ENCODE peak calls at places on chromosomes 5 and 9, in nine cellular contexts. One of them, this sample, is unnamed. For H3K36me3, the result is how much of the 10 kb centered on the place peaks cover.

GRCh38 chr9:37248651-37249163 is 128.3 kb downstream of the ZCCHC7 start:
- DNase-seq in suprapubic skin: no peak
- DNase-seq in K562: no peak
- DNase-seq in IMR-90: no peak
- DNase-seq in adrenal gland: no peak
- DNase-seq in tibial nerve: no peak
- DNase-seq in spleen: no peak
- DNase-seq in body of pancreas: no peak
- DNase-seq in uterus: no peak
- DNase-seq in this sample: no peak

GRCh38 chr5:143052967-143053682 is 282.9 kb downstream of the ARHGAP26 start:
- DNase-seq in K562: no peak
- DNase-seq in spleen: no peak
- DNase-seq in suprapubic skin: no peak
- DNase-seq in adrenal gland: no peak
- DNase-seq in body of pancreas: no peak
- DNase-seq in tibial nerve: no peak
- DNase-seq in uterus: no peak
- DNase-seq in IMR-90: no peak
- DNase-seq in this sample: no peak

GRCh38 chr9:96150324-96151023 is 151.5 kb downstream of the HSD17B3 start:
- DNase-seq in uterus: no peak
- DNase-seq in spleen: no peak
- DNase-seq in tibial nerve: no peak
- DNase-seq in IMR-90: no peak
- DNase-seq in adrenal gland: no peak
- DNase-seq in K562: no peak
- DNase-seq in suprapubic skin: no peak
- DNase-seq in body of pancreas: peak
- DNase-seq in this sample: no peak

GRCh38 chr5:154287136-154287535 is 96.6 kb downstream of the GALNT10 start:
- DNase-seq in K562: no peak
- DNase-seq in body of pancreas: peak
- DNase-seq in IMR-90: peak
- DNase-seq in uterus: no peak
- DNase-seq in adrenal gland: peak
- DNase-seq in suprapubic skin: no peak
- DNase-seq in spleen: no peak
- DNase-seq in tibial nerve: no peak
- DNase-seq in this sample: peak

GRCh38 chr5:143177263-143177994 is 226.1 kb downstream of the NR3C1 start:
- DNase-seq in tibial nerve: no peak
- DNase-seq in spleen: no peak
- DNase-seq in K562: no peak
- DNase-seq in adrenal gland: no peak
- DNase-seq in IMR-90: peak
- DNase-seq in uterus: no peak
- DNase-seq in suprapubic skin: no peak
- DNase-seq in body of pancreas: no peak
- DNase-seq in this sample: no peak

GRCh38 chr9:112786834-112787520 is 36.4 kb downstream of the SNX30 start:
- DNase-seq in spleen: no peak
- DNase-seq in body of pancreas: no peak
- DNase-seq in IMR-90: no peak
- DNase-seq in adrenal gland: no peak
- DNase-seq in tibial nerve: no peak
- DNase-seq in suprapubic skin: no peak
- DNase-seq in K562: no peak
- DNase-seq in uterus: no peak
- DNase-seq in this sample: peak

GRCh38 chr5:141084487-141084989 is 9.9 kb upstream of the PCDHB2 start:
- DNase-seq in IMR-90: peak
- DNase-seq in K562: peak
- DNase-seq in body of pancreas: peak
- DNase-seq in uterus: peak
- DNase-seq in tibial nerve: peak
- DNase-seq in spleen: no peak
- DNase-seq in suprapubic skin: no peak
- DNase-seq in adrenal gland: peak
- DNase-seq in this sample: no peak

GRCh38 chr5:172688735-172689572 is 47.9 kb downstream of the NEURL1B start:
- DNase-seq in uterus: no peak
- DNase-seq in K562: no peak
- DNase-seq in body of pancreas: peak
- DNase-seq in adrenal gland: no peak
- DNase-seq in spleen: peak
- DNase-seq in suprapubic skin: no peak
- DNase-seq in IMR-90: peak
- DNase-seq in tibial nerve: no peak
- DNase-seq in this sample: no peak

GRCh38 chr9:126788046-126788445 is 16.8 kb upstream of the ZBTB43 start:
- DNase-seq in body of pancreas: no peak
- DNase-seq in IMR-90: no peak
- DNase-seq in tibial nerve: no peak
- DNase-seq in uterus: no peak
- DNase-seq in K562: no peak
- DNase-seq in adrenal gland: no peak
- DNase-seq in suprapubic skin: no peak
- DNase-seq in spleen: no peak
- DNase-seq in this sample: no peak

GRCh38 chr5:156479864-156480263 is 152.9 kb downstream of the SGCD start:
- DNase-seq in spleen: no peak
- DNase-seq in K562: no peak
- DNase-seq in suprapubic skin: peak
- DNase-seq in IMR-90: peak
- DNase-seq in body of pancreas: no peak
- DNase-seq in adrenal gland: no peak
- DNase-seq in tibial nerve: no peak
- DNase-seq in uterus: no peak
- DNase-seq in this sample: no peak

GRCh38 chr5:16712600-16712999 is 95.8 kb upstream of the RETREG1 start:
- DNase-seq in IMR-90: peak
- DNase-seq in K562: no peak
- DNase-seq in suprapubic skin: no peak
- DNase-seq in tibial nerve: no peak
- DNase-seq in uterus: no peak
- DNase-seq in spleen: no peak
- DNase-seq in body of pancreas: no peak
- DNase-seq in adrenal gland: no peak
- DNase-seq in this sample: no peak

GRCh38 chr9:16254674-16255073 is 615.8 kb downstream of the BNC2 start:
- DNase-seq in body of pancreas: no peak
- DNase-seq in uterus: no peak
- DNase-seq in suprapubic skin: no peak
- DNase-seq in spleen: no peak
- DNase-seq in IMR-90: no peak
- DNase-seq in adrenal gland: no peak
- DNase-seq in tibial nerve: no peak
- DNase-seq in K562: no peak
- DNase-seq in this sample: no peak

GRCh38 chr9:81861644-81862043 is 66.6 kb upstream of the SPATA31D4 start:
- DNase-seq in adrenal gland: no peak
- DNase-seq in body of pancreas: no peak
- DNase-seq in suprapubic skin: no peak
- DNase-seq in spleen: no peak
- DNase-seq in IMR-90: peak
- DNase-seq in tibial nerve: no peak
- DNase-seq in K562: no peak
- DNase-seq in uterus: no peak
- DNase-seq in this sample: no peak

GRCh38 chr5:124393564-124394379 is 352.7 kb downstream of the ZNF608 start:
- DNase-seq in IMR-90: no peak
- DNase-seq in adrenal gland: no peak
- DNase-seq in suprapubic skin: no peak
- DNase-seq in tibial nerve: no peak
- DNase-seq in K562: no peak
- DNase-seq in uterus: no peak
- DNase-seq in body of pancreas: no peak
- DNase-seq in spleen: no peak
- DNase-seq in this sample: no peak

GRCh38 chr9:127980706-127981558 is at the start of gene EEIG1:
- DNase-seq in uterus: peak
- DNase-seq in body of pancreas: peak
- DNase-seq in adrenal gland: peak
- DNase-seq in suprapubic skin: peak
- DNase-seq in tibial nerve: peak
- DNase-seq in spleen: peak
- DNase-seq in K562: peak
- DNase-seq in IMR-90: peak
- DNase-seq in this sample: no peak
- TF ChIP-seq POLR2A in uterus: peak
- TF ChIP-seq POLR2A in body of pancreas: peak
- TF ChIP-seq POLR2A in adrenal gland: peak
- TF ChIP-seq POLR2A in suprapubic skin: peak
- TF ChIP-seq POLR2A in tibial nerve: peak
- TF ChIP-seq POLR2A in spleen: peak
- TF ChIP-seq POLR2A in K562: peak
- TF ChIP-seq POLR2A in IMR-90: peak
- TF ChIP-seq POLR2A in this sample: no peak

GRCh38 chr9:135828656-135829055 is 78.7 kb downstream of the CAMSAP1 start:
- DNase-seq in IMR-90: no peak
- DNase-seq in K562: no peak
- DNase-seq in tibial nerve: no peak
- DNase-seq in spleen: no peak
- DNase-seq in suprapubic skin: no peak
- DNase-seq in body of pancreas: no peak
- DNase-seq in adrenal gland: no peak
- DNase-seq in uterus: no peak
- DNase-seq in this sample: no peak
- H3K36me3 ChIP-seq in IMR-90: under half
- H3K36me3 ChIP-seq in K562: under half
- H3K36me3 ChIP-seq in tibial nerve: under half
- H3K36me3 ChIP-seq in spleen: under half
- H3K36me3 ChIP-seq in suprapubic skin: under half
- H3K36me3 ChIP-seq in body of pancreas: under half
- H3K36me3 ChIP-seq in adrenal gland: under half
- H3K36me3 ChIP-seq in uterus: under half
- H3K36me3 ChIP-seq in this sample: under half

DNA sequence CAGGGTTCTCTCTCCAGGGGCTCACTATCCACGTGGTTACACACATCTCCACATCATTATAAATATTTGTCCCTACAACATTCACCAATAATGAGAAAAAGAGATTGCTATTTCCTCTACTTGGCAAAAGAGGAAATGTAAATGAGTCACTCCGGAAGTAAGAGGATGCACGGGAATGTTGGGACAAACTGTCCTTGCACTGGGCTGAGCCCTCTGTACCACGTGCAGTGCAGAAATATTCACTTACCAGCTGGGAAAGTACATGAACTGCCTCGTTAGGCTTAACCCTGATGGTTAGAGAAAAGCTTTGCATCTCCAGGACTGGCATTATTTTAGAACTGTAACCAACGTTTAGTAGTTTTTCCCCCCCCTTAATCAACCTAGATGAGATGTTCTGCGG is 661.2 kb upstream of the KLF4 start:
- DNase-seq in K562: no peak
- DNase-seq in body of pancreas: peak
- DNase-seq in uterus: peak
- DNase-seq in IMR-90: peak
- DNase-seq in suprapubic skin: peak
- DNase-seq in spleen: no peak
- DNase-seq in adrenal gland: peak
- DNase-seq in tibial nerve: peak
- DNase-seq in this sample: no peak
- TF ChIP-seq POLR2A in K562: no peak
- TF ChIP-seq POLR2A in body of pancreas: no peak
- TF ChIP-seq POLR2A in uterus: no peak
- TF ChIP-seq POLR2A in IMR-90: no peak
- TF ChIP-seq POLR2A in suprapubic skin: no peak
- TF ChIP-seq POLR2A in spleen: no peak
- TF ChIP-seq POLR2A in adrenal gland: no peak
- TF ChIP-seq POLR2A in tibial nerve: no peak
- TF ChIP-seq POLR2A in this sample: no peak

GRCh38 chr9:132075853-132076252 is 3.8 kb downstream of the MED27 start:
- DNase-seq in K562: no peak
- DNase-seq in spleen: no peak
- DNase-seq in suprapubic skin: no peak
- DNase-seq in tibial nerve: no peak
- DNase-seq in IMR-90: no peak
- DNase-seq in uterus: no peak
- DNase-seq in body of pancreas: no peak
- DNase-seq in adrenal gland: no peak
- DNase-seq in this sample: no peak
- H3K36me3 ChIP-seq in K562: half or more
- H3K36me3 ChIP-seq in spleen: under half
- H3K36me3 ChIP-seq in suprapubic skin: under half
- H3K36me3 ChIP-seq in tibial nerve: under half
- H3K36me3 ChIP-seq in IMR-90: under half
- H3K36me3 ChIP-seq in uterus: under half
- H3K36me3 ChIP-seq in body of pancreas: under half
- H3K36me3 ChIP-seq in adrenal gland: under half
- H3K36me3 ChIP-seq in this sample: under half

GRCh38 chr9:5698004-5698403 is 69.1 kb downstream of the RIC1 start:
- DNase-seq in K562: no peak
- DNase-seq in spleen: no peak
- DNase-seq in suprapubic skin: no peak
- DNase-seq in uterus: no peak
- DNase-seq in IMR-90: no peak
- DNase-seq in tibial nerve: no peak
- DNase-seq in body of pancreas: no peak
- DNase-seq in adrenal gland: no peak
- DNase-seq in this sample: no peak

GRCh38 chr9:5698810-5699556 is 70.1 kb downstream of the RIC1 start:
- DNase-seq in tibial nerve: no peak
- DNase-seq in K562: no peak
- DNase-seq in uterus: no peak
- DNase-seq in body of pancreas: no peak
- DNase-seq in spleen: no peak
- DNase-seq in adrenal gland: no peak
- DNase-seq in IMR-90: peak
- DNase-seq in suprapubic skin: no peak
- DNase-seq in this sample: no peak

GRCh38 chr9:5690278-5690677 is 61.4 kb downstream of the RIC1 start:
- DNase-seq in adrenal gland: no peak
- DNase-seq in uterus: no peak
- DNase-seq in body of pancreas: no peak
- DNase-seq in spleen: no peak
- DNase-seq in suprapubic skin: no peak
- DNase-seq in tibial nerve: no peak
- DNase-seq in IMR-90: no peak
- DNase-seq in K562: no peak
- DNase-seq in this sample: no peak

GRCh38 chr9:5696884-5697283 is 68.0 kb downstream of the RIC1 start:
- DNase-seq in body of pancreas: no peak
- DNase-seq in adrenal gland: no peak
- DNase-seq in IMR-90: no peak
- DNase-seq in tibial nerve: no peak
- DNase-seq in spleen: no peak
- DNase-seq in uterus: no peak
- DNase-seq in suprapubic skin: no peak
- DNase-seq in K562: no peak
- DNase-seq in this sample: no peak

GRCh38 chr9:5695860-5696259 is 67.0 kb downstream of the RIC1 start:
- DNase-seq in IMR-90: no peak
- DNase-seq in K562: no peak
- DNase-seq in uterus: no peak
- DNase-seq in spleen: no peak
- DNase-seq in suprapubic skin: no peak
- DNase-seq in tibial nerve: no peak
- DNase-seq in body of pancreas: no peak
- DNase-seq in adrenal gland: no peak
- DNase-seq in this sample: no peak
- TF ChIP-seq POLR2A in IMR-90: no peak
- TF ChIP-seq POLR2A in K562: no peak
- TF ChIP-seq POLR2A in uterus: no peak
- TF ChIP-seq POLR2A in spleen: no peak
- TF ChIP-seq POLR2A in suprapubic skin: no peak
- TF ChIP-seq POLR2A in tibial nerve: no peak
- TF ChIP-seq POLR2A in body of pancreas: no peak
- TF ChIP-seq POLR2A in adrenal gland: no peak
- TF ChIP-seq POLR2A in this sample: no peak